ENCODE peak calls at places on chromosome 1, in six cellular contexts. L, A, J, G, T and K are unnamed samples.

GRCh38 chr1:109773900-109774485 is 10.3 kb upstream of the EPS8L3 start:
- DNase-seq in A (no peak), T (no peak), J (no peak), L (no peak), G (peak), K (no peak)

GRCh38 chr1:47976267-47976666 is 20.9 kb downstream of the TRABD2B start:
- DNase-seq in J (no peak), T (no peak), L (no peak), A (no peak), G (no peak), K (no peak)

GRCh38 chr1:198856601-198857000 is 217.8 kb downstream of the PTPRC start:
- DNase-seq in J (no peak), A (no peak), L (no peak), T (no peak), G (no peak), K (no peak)

GRCh38 chr1:232176222-232176621 is 453.7 kb downstream of the SIPA1L2 start:
- DNase-seq in J (no peak), A (no peak), G (no peak), L (no peak), T (no peak), K (no peak)

GRCh38 chr1:233965856-233966255 is 61.4 kb downstream of the SLC35F3 start:
- DNase-seq in L (no peak), J (no peak), A (no peak), T (no peak), G (no peak), K (no peak)

GRCh38 chr1:215543191-215543606 is 23.9 kb upstream of the KCTD3 start:
- DNase-seq in G (no peak), J (no peak), A (no peak), L (no peak), T (no peak), K (no peak)

GRCh38 chr1:225653463-225654276 is 747 bp upstream of the ENAH start:
- DNase-seq in L (peak), J (peak), T (peak), A (peak), G (peak), K (peak)

GRCh38 chr1:226678251-226678650 is 60.8 kb downstream of the ITPKB start:
- DNase-seq in T (no peak), J (no peak), A (no peak), L (no peak), G (no peak), K (no peak)

GRCh38 chr1:151790940-151791651 is 796 bp upstream of the TDRKH start:
- DNase-seq in A (no peak), G (no peak), J (peak), T (no peak), L (peak), K (peak)

GRCh38 chr1:6313382-6314265 is 52.7 kb upstream of the GPR153 start:
- DNase-seq in L (no peak), A (no peak), T (no peak), G (no peak), J (no peak), K (peak)

GRCh38 chr1:200301152-200301551 is 108.7 kb downstream of the ZNF281 start:
- DNase-seq in G (no peak), J (no peak), L (no peak), T (no peak), A (no peak), K (no peak)

GRCh38 chr1:240501115-240501514 is 110.8 kb downstream of the GREM2 start:
- DNase-seq in A (no peak), J (no peak), L (no peak), T (no peak), G (no peak), K (no peak)

GRCh38 chr1:5620997-5621396 is 371.2 kb downstream of the NPHP4 start:
- DNase-seq in T (peak), L (no peak), A (no peak), G (no peak), J (no peak), K (no peak)

GRCh38 chr1:222045816-222046215 is 303.9 kb upstream of the DUSP10 start:
- DNase-seq in L (no peak), T (no peak), G (no peak), A (no peak), J (no peak), K (no peak)

GRCh38 chr1:206847337-206847834 is 18.0 kb upstream of the IL20 start:
- DNase-seq in L (no peak), T (no peak), J (no peak), G (no peak), A (no peak), K (no peak)

GRCh38 chr1:220748091-220748934 is at the start of gene MTARC2:
- DNase-seq in G (peak), J (peak), T (peak), A (peak), L (peak), K (peak)
- TF ChIP-seq CTCF in G (no peak), J (no peak), T (no peak), A (no peak), L (no peak), K (no peak)

DNA sequence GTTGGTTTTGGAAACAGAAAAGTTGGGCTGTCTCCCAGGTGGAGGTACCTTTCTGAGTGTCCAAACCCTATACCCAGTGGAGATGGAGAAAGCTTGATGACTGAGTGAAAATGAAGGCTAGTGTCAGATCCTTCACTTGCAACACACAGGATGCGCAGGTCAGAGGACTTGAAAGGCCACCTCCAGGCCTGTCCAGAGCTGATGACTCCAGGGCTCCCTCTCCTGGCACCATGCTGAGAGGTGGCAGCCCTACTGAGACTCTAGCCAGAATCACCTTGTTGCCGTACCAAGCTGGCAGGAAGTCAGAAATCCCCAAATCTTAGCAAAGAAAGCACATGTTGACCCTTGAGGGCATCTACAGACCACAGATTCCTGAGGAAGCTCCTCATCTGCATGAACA is 16.4 kb downstream of the KNCN start:
- DNase-seq in A (no peak), J (no peak), G (no peak), L (no peak), T (no peak), K (peak)
- TF ChIP-seq CTCF in A (no peak), J (peak), G (peak), L (peak), T (no peak), K (no peak)

GRCh38 chr1:18230840-18231239 is 123.2 kb downstream of the IGSF21 start:
- DNase-seq in J (no peak), T (no peak), A (no peak), G (no peak), L (no peak), K (no peak)

GRCh38 chr1:18229620-18230019 is 122.0 kb downstream of the IGSF21 start:
- DNase-seq in J (no peak), T (no peak), G (no peak), A (no peak), L (no peak), K (no peak)

GRCh38 chr1:18225236-18225904 is 117.8 kb downstream of the IGSF21 start:
- DNase-seq in G (no peak), J (no peak), A (no peak), L (no peak), T (no peak), K (peak)
- TF ChIP-seq CTCF in G (no peak), J (no peak), A (no peak), L (no peak), T (no peak), K (no peak)

DNA sequence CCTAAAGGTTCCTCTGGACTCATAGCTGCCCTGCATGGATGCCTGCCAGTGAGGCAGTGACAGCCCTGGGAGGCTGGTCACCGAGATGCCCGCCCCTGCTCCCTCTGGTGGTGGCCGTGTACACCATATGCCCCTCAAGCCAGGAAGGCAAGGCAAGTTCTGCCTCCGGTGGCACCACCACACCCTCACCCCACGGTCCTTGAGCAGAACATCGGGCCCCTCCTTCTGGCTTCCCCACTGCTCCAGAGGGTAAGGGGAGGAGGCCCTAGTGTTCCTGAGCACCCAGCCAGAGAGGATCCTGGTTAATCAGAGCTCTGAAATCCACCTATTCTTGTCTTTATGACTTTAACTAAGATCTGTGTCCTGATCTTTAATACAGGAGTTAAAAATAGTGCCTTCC is 1.6 kb upstream of the S100A14 start:
- DNase-seq in J (no peak), L (peak), G (no peak), T (no peak), A (peak), K (peak)
- TF ChIP-seq CTCF in J (no peak), L (peak), G (no peak), T (no peak), A (peak), K (peak)

GRCh38 chr1:51058863-51059262 is 43.2 kb upstream of the C1orf185 start:
- DNase-seq in A (no peak), J (peak), L (no peak), T (no peak), G (no peak), K (no peak)
- TF ChIP-seq CTCF in A (no peak), J (peak), L (no peak), T (no peak), G (peak), K (no peak)

DNA sequence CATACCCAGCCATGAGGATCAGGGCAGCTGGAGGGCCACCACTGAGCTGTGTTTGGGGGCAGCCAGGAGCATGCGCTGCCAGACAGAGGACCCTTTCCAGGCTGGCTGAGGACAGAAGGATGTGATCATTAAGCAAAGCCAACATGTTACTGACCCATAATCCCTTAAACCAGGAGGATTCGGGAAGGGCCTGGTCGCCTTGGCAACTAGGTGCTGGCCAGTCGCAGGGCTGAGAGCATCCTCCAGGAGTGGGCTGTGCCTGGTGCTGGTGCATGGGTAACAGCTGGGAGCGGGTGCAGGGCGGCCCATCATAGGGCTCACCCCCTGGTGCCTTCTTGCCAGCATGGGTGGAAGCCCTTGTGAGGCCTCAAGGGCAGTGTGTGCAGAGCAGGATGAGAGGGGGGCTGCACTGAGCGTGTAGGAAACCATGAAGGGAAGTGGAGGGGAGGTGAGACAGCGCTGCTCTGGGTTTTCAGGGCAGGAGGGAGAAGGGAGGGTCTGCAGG is 17.2 kb downstream of the CDK18 start:
- DNase-seq in T (no peak), G (peak), A (no peak), L (no peak), J (no peak), K (no peak)
- TF ChIP-seq CTCF in T (no peak), G (no peak), A (no peak), L (no peak), J (no peak), K (no peak)

DNA sequence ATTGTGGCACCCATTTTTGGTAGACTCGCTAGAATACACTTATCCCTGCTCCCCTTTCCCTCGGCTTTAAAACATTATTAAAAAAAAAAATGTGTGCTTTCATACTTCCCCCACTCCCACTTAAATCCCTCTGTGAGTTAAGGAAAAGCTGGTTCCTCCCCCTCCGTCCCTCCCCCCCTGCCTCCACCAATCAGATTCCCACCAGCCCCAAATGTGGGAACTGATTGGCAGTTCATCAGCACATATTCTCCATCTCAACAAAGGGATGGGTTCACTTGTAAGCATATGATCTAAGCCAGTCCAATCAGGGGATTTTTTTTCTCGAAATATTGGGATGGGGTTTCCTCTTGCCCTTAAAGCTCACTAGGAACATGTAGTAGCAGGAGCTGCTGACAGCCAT is 10.8 kb upstream of the FYB2 start:
- DNase-seq in T (no peak), J (no peak), L (no peak), A (no peak), G (no peak), K (no peak)
- TF ChIP-seq CTCF in T (no peak), J (no peak), L (no peak), A (no peak), G (no peak), K (no peak)

GRCh38 chr1:25809929-25810328 is 9.8 kb upstream of the MTFR1L start:
- DNase-seq in G (no peak), A (no peak), L (no peak), J (no peak), T (no peak), K (no peak)
- TF ChIP-seq CTCF in G (no peak), A (no peak), L (no peak), J (no peak), T (no peak), K (no peak)

DNA sequence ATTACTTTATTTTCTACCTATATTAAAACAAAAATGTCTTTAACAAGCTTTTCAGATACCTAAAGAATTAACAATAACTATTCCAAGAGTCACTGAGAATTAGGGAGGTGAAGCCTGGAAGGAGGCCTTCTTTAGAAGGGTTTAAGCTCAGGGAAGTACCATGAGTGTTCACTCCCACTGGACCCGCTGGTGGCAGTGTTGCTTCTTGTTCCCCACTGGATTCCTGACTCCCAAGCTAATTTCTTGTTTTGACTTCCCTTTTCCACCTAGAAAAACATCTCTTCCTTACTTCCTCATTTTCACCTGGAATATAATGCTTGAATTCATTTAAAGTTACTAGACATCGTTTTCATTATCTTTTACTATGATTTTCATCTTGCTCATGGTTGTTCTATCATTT is 264.2 kb downstream of the HMCN1 start:
- DNase-seq in T (no peak), G (no peak), J (no peak), A (no peak), L (peak), K (no peak)
- TF ChIP-seq CTCF in T (no peak), G (peak), J (peak), A (no peak), L (no peak), K (no peak)

GRCh38 chr1:46302091-46303037 is 1.1 kb downstream of the LRRC41 start:
- DNase-seq in G (peak), L (peak), T (peak), A (peak), J (peak), K (peak)
- TF ChIP-seq CTCF in G (peak), L (peak), T (no peak), A (peak), J (peak), K (no peak)